ENCODE peak calls at places on chromosomes 12 and 14, in ten cellular contexts. One of them, this sample, is unnamed.

GRCh38 chr12:102023343-102023930 is 38.4 kb downstream of the WASHC3 start:
- DNase-seq in ovary: no peak
- DNase-seq in MG63: peak; percentile 5
- DNase-seq in CD4-positive, CD25-positive, alpha-beta regulatory T cell: no peak
- DNase-seq in keratinocyte: no peak
- DNase-seq in PC-9: no peak
- DNase-seq in left lung: no peak
- DNase-seq in heart left ventricle: no peak
- DNase-seq in GM12878: no peak
- DNase-seq in right cardiac atrium: no peak
- DNase-seq in this sample: no peak

GRCh38 chr14:96764012-96764411 is 33.2 kb upstream of the VRK1 start:
- DNase-seq in ovary: no peak
- DNase-seq in MG63: no peak
- DNase-seq in CD4-positive, CD25-positive, alpha-beta regulatory T cell: no peak
- DNase-seq in keratinocyte: no peak
- DNase-seq in PC-9: no peak
- DNase-seq in left lung: no peak
- DNase-seq in heart left ventricle: no peak
- DNase-seq in GM12878: no peak
- DNase-seq in right cardiac atrium: no peak
- DNase-seq in this sample: no peak

GRCh38 chr12:79680051-79680450 is 10.7 kb downstream of the PAWR start:
- DNase-seq in ovary: no peak
- DNase-seq in MG63: no peak
- DNase-seq in CD4-positive, CD25-positive, alpha-beta regulatory T cell: no peak
- DNase-seq in keratinocyte: no peak
- DNase-seq in PC-9: no peak
- DNase-seq in left lung: no peak
- DNase-seq in heart left ventricle: no peak
- DNase-seq in GM12878: no peak
- DNase-seq in right cardiac atrium: no peak
- DNase-seq in this sample: no peak

GRCh38 chr14:35332517-35333346 is 40.5 kb downstream of the PSMA6 start:
- DNase-seq in ovary: no peak
- DNase-seq in MG63: peak; percentile 24
- DNase-seq in CD4-positive, CD25-positive, alpha-beta regulatory T cell: peak; percentile 83
- DNase-seq in keratinocyte: peak; percentile 25
- DNase-seq in PC-9: peak; percentile 55
- DNase-seq in left lung: peak; percentile 49
- DNase-seq in heart left ventricle: no peak
- DNase-seq in GM12878: no peak
- DNase-seq in right cardiac atrium: peak; percentile 73
- DNase-seq in this sample: no peak

GRCh38 chr12:118979763-118980406 is 1.5 kb upstream of the SRRM4 start:
- DNase-seq in ovary: no peak
- DNase-seq in MG63: peak; percentile 13
- DNase-seq in CD4-positive, CD25-positive, alpha-beta regulatory T cell: peak; percentile 58
- DNase-seq in keratinocyte: no peak
- DNase-seq in PC-9: peak; percentile 18
- DNase-seq in left lung: no peak
- DNase-seq in heart left ventricle: peak; percentile 21
- DNase-seq in GM12878: no peak
- DNase-seq in right cardiac atrium: peak; percentile 60
- DNase-seq in this sample: no peak

GRCh38 chr12:132308311-132309161 is 20.9 kb downstream of the GALNT9 start:
- DNase-seq in ovary: no peak
- DNase-seq in MG63: no peak
- DNase-seq in CD4-positive, CD25-positive, alpha-beta regulatory T cell: no peak
- DNase-seq in keratinocyte: no peak
- DNase-seq in PC-9: no peak
- DNase-seq in left lung: no peak
- DNase-seq in heart left ventricle: no peak
- DNase-seq in GM12878: no peak
- DNase-seq in right cardiac atrium: peak; percentile 14
- DNase-seq in this sample: no peak

GRCh38 chr14:51357250-51357649 is 117.2 kb downstream of the TMX1 start:
- DNase-seq in ovary: no peak
- DNase-seq in MG63: peak; percentile 26
- DNase-seq in CD4-positive, CD25-positive, alpha-beta regulatory T cell: no peak
- DNase-seq in keratinocyte: no peak
- DNase-seq in PC-9: no peak
- DNase-seq in left lung: no peak
- DNase-seq in heart left ventricle: no peak
- DNase-seq in GM12878: no peak
- DNase-seq in right cardiac atrium: no peak
- DNase-seq in this sample: no peak

GRCh38 chr14:35121026-35121886 is 534 bp downstream of the PPP2R3C start:
- DNase-seq in ovary: no peak
- DNase-seq in MG63: peak; percentile 15
- DNase-seq in CD4-positive, CD25-positive, alpha-beta regulatory T cell: no peak
- DNase-seq in keratinocyte: no peak
- DNase-seq in PC-9: peak; percentile 3
- DNase-seq in left lung: no peak
- DNase-seq in heart left ventricle: no peak
- DNase-seq in GM12878: no peak
- DNase-seq in right cardiac atrium: no peak
- DNase-seq in this sample: no peak

GRCh38 chr12:129076466-129077325 is 223.4 kb downstream of the GLT1D1 start:
- DNase-seq in ovary: no peak
- DNase-seq in MG63: no peak
- DNase-seq in CD4-positive, CD25-positive, alpha-beta regulatory T cell: no peak
- DNase-seq in keratinocyte: no peak
- DNase-seq in PC-9: no peak
- DNase-seq in left lung: no peak
- DNase-seq in heart left ventricle: no peak
- DNase-seq in GM12878: no peak
- DNase-seq in right cardiac atrium: no peak
- DNase-seq in this sample: no peak

GRCh38 chr12:129073157-129073915 is 220.1 kb downstream of the GLT1D1 start:
- DNase-seq in ovary: no peak
- DNase-seq in MG63: no peak
- DNase-seq in CD4-positive, CD25-positive, alpha-beta regulatory T cell: no peak
- DNase-seq in keratinocyte: no peak
- DNase-seq in PC-9: no peak
- DNase-seq in left lung: no peak
- DNase-seq in heart left ventricle: no peak
- DNase-seq in GM12878: no peak
- DNase-seq in right cardiac atrium: no peak
- DNase-seq in this sample: no peak

GRCh38 chr12:129075451-129076208 is 222.4 kb downstream of the GLT1D1 start:
- DNase-seq in ovary: no peak
- DNase-seq in MG63: no peak
- DNase-seq in CD4-positive, CD25-positive, alpha-beta regulatory T cell: no peak
- DNase-seq in keratinocyte: no peak
- DNase-seq in PC-9: no peak
- DNase-seq in left lung: no peak
- DNase-seq in heart left ventricle: no peak
- DNase-seq in GM12878: no peak
- DNase-seq in right cardiac atrium: no peak
- DNase-seq in this sample: no peak

GRCh38 chr12:129069886-129070285 is 216.6 kb downstream of the GLT1D1 start:
- DNase-seq in ovary: no peak
- DNase-seq in MG63: no peak
- DNase-seq in CD4-positive, CD25-positive, alpha-beta regulatory T cell: no peak
- DNase-seq in keratinocyte: no peak
- DNase-seq in PC-9: no peak
- DNase-seq in left lung: no peak
- DNase-seq in heart left ventricle: no peak
- DNase-seq in GM12878: no peak
- DNase-seq in right cardiac atrium: no peak
- DNase-seq in this sample: no peak

DNA sequence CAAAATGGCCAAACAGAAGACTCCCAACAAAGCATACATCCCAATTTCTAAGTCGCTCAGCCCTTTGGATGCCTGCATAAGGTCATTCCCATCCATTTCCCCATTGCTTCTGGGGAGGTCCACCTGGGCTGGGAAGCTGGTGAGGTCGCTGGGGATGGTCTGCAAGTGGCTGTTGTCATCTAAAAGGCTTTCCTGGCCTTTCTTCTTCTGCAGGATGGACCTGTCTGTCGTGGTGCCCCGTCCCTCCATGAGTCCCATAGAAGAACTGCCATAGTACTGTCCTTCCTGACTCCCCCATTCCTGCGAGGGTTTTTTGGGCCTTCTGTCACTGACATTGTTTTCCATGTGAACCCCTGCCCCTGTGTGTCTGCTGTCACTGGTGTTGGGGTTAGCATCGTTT is 221.1 kb downstream of the GLT1D1 start:
- DNase-seq in ovary: no peak
- DNase-seq in MG63: no peak
- DNase-seq in CD4-positive, CD25-positive, alpha-beta regulatory T cell: no peak
- DNase-seq in keratinocyte: no peak
- DNase-seq in PC-9: no peak
- DNase-seq in left lung: no peak
- DNase-seq in heart left ventricle: no peak
- DNase-seq in GM12878: no peak
- DNase-seq in right cardiac atrium: no peak
- DNase-seq in this sample: no peak
- H3K9me3 ChIP-seq in ovary: no peaks in the 10 kb centered on the region
- H3K9me3 ChIP-seq in MG63: no peaks in the 10 kb centered on the region
- H3K9me3 ChIP-seq in CD4-positive, CD25-positive, alpha-beta regulatory T cell: no peaks in the 10 kb centered on the region
- H3K9me3 ChIP-seq in keratinocyte: peaks cover 11% of the 10 kb centered on the region
- H3K9me3 ChIP-seq in PC-9: no peaks in the 10 kb centered on the region
- H3K9me3 ChIP-seq in left lung: no peaks in the 10 kb centered on the region
- H3K9me3 ChIP-seq in heart left ventricle: no peaks in the 10 kb centered on the region
- H3K9me3 ChIP-seq in GM12878: no peaks in the 10 kb centered on the region
- H3K9me3 ChIP-seq in right cardiac atrium: no peaks in the 10 kb centered on the region
- H3K9me3 ChIP-seq in this sample: no peaks in the 10 kb centered on the region

DNA sequence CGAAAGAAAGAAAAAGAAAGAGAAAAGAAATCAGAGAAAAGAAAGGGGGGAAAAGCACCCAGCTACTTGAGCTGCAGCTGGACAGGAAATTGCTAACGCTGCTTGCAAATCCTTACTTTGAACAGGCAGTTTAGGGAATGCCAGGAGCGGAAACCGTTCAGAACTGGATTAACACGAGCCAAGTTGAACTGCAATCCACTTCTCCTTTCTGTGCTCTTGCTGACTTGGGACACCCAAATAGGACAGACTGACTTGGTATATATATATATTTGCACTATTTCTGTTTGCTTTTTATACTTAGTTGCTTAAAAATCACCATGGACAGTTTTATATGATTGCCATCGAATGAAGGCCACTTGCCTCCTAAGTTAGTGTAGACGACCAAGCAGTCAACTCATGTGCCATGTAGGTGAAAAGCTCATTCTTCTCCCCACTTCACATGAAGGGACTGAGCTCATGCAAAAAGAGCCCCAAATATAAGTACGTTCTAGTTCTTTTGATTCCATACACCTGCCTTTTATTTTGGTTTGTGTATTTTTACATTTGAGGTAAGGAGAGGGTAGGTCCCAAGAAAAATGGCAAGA is 5.5 kb downstream of the DUSP6 start:
- DNase-seq in ovary: no peak
- DNase-seq in MG63: peak; percentile 59
- DNase-seq in CD4-positive, CD25-positive, alpha-beta regulatory T cell: no peak
- DNase-seq in keratinocyte: no peak
- DNase-seq in PC-9: no peak
- DNase-seq in left lung: no peak
- DNase-seq in heart left ventricle: peak; percentile 71
- DNase-seq in GM12878: no peak
- DNase-seq in right cardiac atrium: peak; percentile 52
- DNase-seq in this sample: no peak
- H3K27me3 ChIP-seq in ovary: no peaks in the 10 kb centered on the region
- H3K27me3 ChIP-seq in MG63: no peaks in the 10 kb centered on the region
- H3K27me3 ChIP-seq in CD4-positive, CD25-positive, alpha-beta regulatory T cell: no peaks in the 10 kb centered on the region
- H3K27me3 ChIP-seq in keratinocyte: no peaks in the 10 kb centered on the region
- H3K27me3 ChIP-seq in PC-9: no peaks in the 10 kb centered on the region
- H3K27me3 ChIP-seq in left lung: no peaks in the 10 kb centered on the region
- H3K27me3 ChIP-seq in heart left ventricle: no peaks in the 10 kb centered on the region
- H3K27me3 ChIP-seq in GM12878: peaks cover 28% of the 10 kb centered on the region
- H3K27me3 ChIP-seq in right cardiac atrium: no peaks in the 10 kb centered on the region
- H3K27me3 ChIP-seq in this sample: no peaks in the 10 kb centered on the region

GRCh38 chr12:46944771-46945170 is 119.0 kb upstream of the SLC38A4 start:
- DNase-seq in ovary: no peak
- DNase-seq in MG63: no peak
- DNase-seq in CD4-positive, CD25-positive, alpha-beta regulatory T cell: no peak
- DNase-seq in keratinocyte: no peak
- DNase-seq in PC-9: no peak
- DNase-seq in left lung: no peak
- DNase-seq in heart left ventricle: no peak
- DNase-seq in GM12878: no peak
- DNase-seq in right cardiac atrium: no peak
- DNase-seq in this sample: no peak

GRCh38 chr12:46944104-46944503 is 118.3 kb upstream of the SLC38A4 start:
- DNase-seq in ovary: no peak
- DNase-seq in MG63: no peak
- DNase-seq in CD4-positive, CD25-positive, alpha-beta regulatory T cell: peak; percentile 3
- DNase-seq in keratinocyte: no peak
- DNase-seq in PC-9: no peak
- DNase-seq in left lung: no peak
- DNase-seq in heart left ventricle: no peak
- DNase-seq in GM12878: no peak
- DNase-seq in right cardiac atrium: no peak
- DNase-seq in this sample: no peak

GRCh38 chr12:46946137-46946536 is 120.3 kb upstream of the SLC38A4 start:
- DNase-seq in ovary: no peak
- DNase-seq in MG63: peak; percentile 27
- DNase-seq in CD4-positive, CD25-positive, alpha-beta regulatory T cell: no peak
- DNase-seq in keratinocyte: peak; percentile 58
- DNase-seq in PC-9: no peak
- DNase-seq in left lung: no peak
- DNase-seq in heart left ventricle: no peak
- DNase-seq in GM12878: no peak
- DNase-seq in right cardiac atrium: no peak
- DNase-seq in this sample: no peak

GRCh38 chr12:46942579-46942978 is 116.8 kb upstream of the SLC38A4 start:
- DNase-seq in ovary: no peak
- DNase-seq in MG63: no peak
- DNase-seq in CD4-positive, CD25-positive, alpha-beta regulatory T cell: no peak
- DNase-seq in keratinocyte: no peak
- DNase-seq in PC-9: no peak
- DNase-seq in left lung: no peak
- DNase-seq in heart left ventricle: no peak
- DNase-seq in GM12878: no peak
- DNase-seq in right cardiac atrium: no peak
- DNase-seq in this sample: no peak

GRCh38 chr12:46945591-46945990 is 119.8 kb upstream of the SLC38A4 start:
- DNase-seq in ovary: no peak
- DNase-seq in MG63: no peak
- DNase-seq in CD4-positive, CD25-positive, alpha-beta regulatory T cell: no peak
- DNase-seq in keratinocyte: no peak
- DNase-seq in PC-9: no peak
- DNase-seq in left lung: no peak
- DNase-seq in heart left ventricle: no peak
- DNase-seq in GM12878: no peak
- DNase-seq in right cardiac atrium: no peak
- DNase-seq in this sample: no peak
- H3K9me3 ChIP-seq in ovary: no peaks in the 10 kb centered on the region
- H3K9me3 ChIP-seq in MG63: peaks cover 2% of the 10 kb centered on the region
- H3K9me3 ChIP-seq in CD4-positive, CD25-positive, alpha-beta regulatory T cell: no peaks in the 10 kb centered on the region
- H3K9me3 ChIP-seq in keratinocyte: no peaks in the 10 kb centered on the region
- H3K9me3 ChIP-seq in PC-9: no peaks in the 10 kb centered on the region
- H3K9me3 ChIP-seq in left lung: no peaks in the 10 kb centered on the region
- H3K9me3 ChIP-seq in heart left ventricle: no peaks in the 10 kb centered on the region
- H3K9me3 ChIP-seq in GM12878: no peaks in the 10 kb centered on the region
- H3K9me3 ChIP-seq in right cardiac atrium: no peaks in the 10 kb centered on the region
- H3K9me3 ChIP-seq in this sample: no peaks in the 10 kb centered on the region

GRCh38 chr12:49296836-49297694 is 2.1 kb downstream of the PRPH start:
- DNase-seq in ovary: no peak
- DNase-seq in MG63: peak; percentile 26
- DNase-seq in CD4-positive, CD25-positive, alpha-beta regulatory T cell: peak; percentile 43
- DNase-seq in keratinocyte: no peak
- DNase-seq in PC-9: peak; percentile 61
- DNase-seq in left lung: peak; percentile 52
- DNase-seq in heart left ventricle: no peak
- DNase-seq in GM12878: no peak
- DNase-seq in right cardiac atrium: no peak
- DNase-seq in this sample: no peak

GRCh38 chr12:49296034-49296835 is 1.3 kb downstream of the PRPH start:
- DNase-seq in ovary: no peak
- DNase-seq in MG63: no peak
- DNase-seq in CD4-positive, CD25-positive, alpha-beta regulatory T cell: peak; percentile 65
- DNase-seq in keratinocyte: no peak
- DNase-seq in PC-9: peak; percentile 54
- DNase-seq in left lung: no peak
- DNase-seq in heart left ventricle: no peak
- DNase-seq in GM12878: no peak
- DNase-seq in right cardiac atrium: peak; percentile 69
- DNase-seq in this sample: peak; percentile 63

GRCh38 chr12:49294086-49294803 is 702 bp upstream of the PRPH start:
- DNase-seq in ovary: no peak
- DNase-seq in MG63: no peak
- DNase-seq in CD4-positive, CD25-positive, alpha-beta regulatory T cell: no peak
- DNase-seq in keratinocyte: no peak
- DNase-seq in PC-9: no peak
- DNase-seq in left lung: no peak
- DNase-seq in heart left ventricle: no peak
- DNase-seq in GM12878: no peak
- DNase-seq in right cardiac atrium: no peak
- DNase-seq in this sample: no peak

GRCh38 chr12:49294804-49295086 is 202 bp upstream of the PRPH start:
- DNase-seq in ovary: no peak
- DNase-seq in MG63: no peak
- DNase-seq in CD4-positive, CD25-positive, alpha-beta regulatory T cell: no peak
- DNase-seq in keratinocyte: no peak
- DNase-seq in PC-9: no peak
- DNase-seq in left lung: no peak
- DNase-seq in heart left ventricle: no peak
- DNase-seq in GM12878: no peak
- DNase-seq in right cardiac atrium: no peak
- DNase-seq in this sample: no peak

GRCh38 chr12:49295087-49296001 is at the start of gene PRPH:
- DNase-seq in ovary: no peak
- DNase-seq in MG63: no peak
- DNase-seq in CD4-positive, CD25-positive, alpha-beta regulatory T cell: no peak
- DNase-seq in keratinocyte: no peak
- DNase-seq in PC-9: no peak
- DNase-seq in left lung: no peak
- DNase-seq in heart left ventricle: no peak
- DNase-seq in GM12878: no peak
- DNase-seq in right cardiac atrium: peak; percentile 58
- DNase-seq in this sample: no peak
- H3K27me3 ChIP-seq in ovary: peaks cover 5% of the 10 kb centered on the region
- H3K27me3 ChIP-seq in MG63: no peaks in the 10 kb centered on the region
- H3K27me3 ChIP-seq in CD4-positive, CD25-positive, alpha-beta regulatory T cell: peaks cover 18% of the 10 kb centered on the region
- H3K27me3 ChIP-seq in keratinocyte: peaks cover 47% of the 10 kb centered on the region
- H3K27me3 ChIP-seq in PC-9: peaks cover 2% of the 10 kb centered on the region
- H3K27me3 ChIP-seq in left lung: peaks cover 73% of the 10 kb centered on the region
- H3K27me3 ChIP-seq in heart left ventricle: peaks cover 57% of the 10 kb centered on the region
- H3K27me3 ChIP-seq in GM12878: peaks cover 19% of the 10 kb centered on the region
- H3K27me3 ChIP-seq in right cardiac atrium: no peaks in the 10 kb centered on the region
- H3K27me3 ChIP-seq in this sample: peaks cover 59% of the 10 kb centered on the region